ENCODE peak calls at places on chromosomes 7 and 10, in five cellular contexts. N is suprapubic skin, X is endothelial cell of umbilical vein, G is gastrocnemius medialis, O is prostate gland. U is an unnamed sample.
A peak's percentile ranks its signal among the peaks of the same experiment; 100 is the strongest.

GRCh38 chr7:2180081-2180480 is 52.7 kb downstream of the MAD1L1 start:
- DNase-seq in N (no peak), X (no peak), G (no peak), O (no peak), U (no peak)

GRCh38 chr7:38306914-38307313 is 33.5 kb upstream of the TARP start:
- DNase-seq in N (no peak), X (no peak), G (no peak), O (no peak), U (no peak)

GRCh38 chr7:117731455-117731854 is 141.8 kb downstream of the CTTNBP2 start:
- DNase-seq in N (no peak), X (no peak), G (no peak), O (no peak), U (no peak)

GRCh38 chr7:20199015-20199737 is 18.0 kb downstream of the MACC1 start:
- DNase-seq in N (peak; percentile 65), X (peak; percentile 83), G (no peak), O (no peak), U (no peak)

GRCh38 chr10:63467833-63468232 is 2.1 kb upstream of the JMJD1C start:
- DNase-seq in N (no peak), X (no peak), G (no peak), O (no peak), U (no peak)

GRCh38 chr7:85750454-85750949 is 563.6 kb upstream of the SEMA3D start:
- DNase-seq in N (no peak), X (peak; percentile 44), G (no peak), O (no peak), U (no peak)

GRCh38 chr10:43215758-43216455 is 51.0 kb downstream of the RASGEF1A start:
- DNase-seq in N (no peak), X (no peak), G (no peak), O (no peak), U (no peak)

GRCh38 chr7:30647589-30647988 is 34.7 kb downstream of the CRHR2 start:
- DNase-seq in N (no peak), X (no peak), G (no peak), O (no peak), U (no peak)

GRCh38 chr7:80403686-80404241 is 108.1 kb downstream of the GNAT3 start:
- DNase-seq in N (no peak), X (no peak), G (no peak), O (no peak), U (no peak)

GRCh38 chr7:36686499-36686898 is 37.8 kb downstream of the AOAH start:
- DNase-seq in N (no peak), X (no peak), G (no peak), O (no peak), U (no peak)

GRCh38 chr7:105577251-105577650 is 4.0 kb downstream of the EFCAB10 start:
- DNase-seq in N (no peak), X (no peak), G (no peak), O (no peak), U (no peak)

GRCh38 chr7:25672476-25672875 is 444.2 kb upstream of the NPVF start:
- DNase-seq in N (no peak), X (no peak), G (no peak), O (no peak), U (no peak)

GRCh38 chr7:155456772-155457543 is 971 bp upstream of the EN2 start:
- DNase-seq in N (no peak), X (peak; percentile 49), G (peak; percentile 24), O (peak; percentile 19), U (no peak)

GRCh38 chr7:22182139-22182538 is 174.8 kb downstream of the RAPGEF5 start:
- DNase-seq in N (no peak), X (no peak), G (no peak), O (no peak), U (no peak)

GRCh38 chr10:110548002-110548401 is 19.5 kb upstream of the SMC3 start:
- DNase-seq in N (no peak), X (no peak), G (no peak), O (no peak), U (no peak)

GRCh38 chr7:5691536-5692090 is 89.8 kb downstream of the RNF216 start:
- DNase-seq in N (no peak), X (no peak), G (no peak), O (no peak), U (no peak)

GRCh38 chr7:101940830-101941229 is 123.4 kb downstream of the CUX1 start:
- DNase-seq in N (no peak), X (no peak), G (no peak), O (peak; percentile 70), U (no peak)

GRCh38 chr10:93186631-93187030 is 112.9 kb downstream of the CYP26A1 start:
- DNase-seq in N (no peak), X (no peak), G (no peak), O (no peak), U (no peak)

GRCh38 chr7:45917658-45918057 is 3.4 kb downstream of the IGFBP3 start:
- DNase-seq in N (peak; percentile 87), X (peak; percentile 69), G (peak; percentile 46), O (peak; percentile 70), U (peak; percentile 96)

GRCh38 chr7:19101911-19102310 is 15.5 kb downstream of the TWIST1 start:
- DNase-seq in N (no peak), X (no peak), G (no peak), O (no peak), U (no peak)

DNA sequence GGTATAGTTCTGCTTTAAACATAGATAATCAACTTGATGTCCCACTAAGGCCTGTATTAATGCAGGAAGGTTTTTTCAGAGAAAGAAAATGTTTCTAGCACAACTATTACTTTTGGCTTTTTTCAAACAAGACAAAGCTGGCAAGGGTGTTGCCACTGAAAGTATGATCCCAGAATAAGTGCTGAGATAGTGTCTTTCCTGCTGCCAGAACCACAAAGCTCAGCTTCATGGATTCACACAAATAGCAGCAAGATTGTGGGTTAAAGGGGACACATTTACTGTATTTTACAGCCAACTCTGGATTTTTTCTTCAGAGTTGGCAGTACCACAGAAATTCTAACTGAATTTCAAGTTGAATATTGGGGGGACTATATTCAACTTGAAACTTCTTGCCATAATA is 4.3 kb downstream of the NCOA4 start:
- DNase-seq in N (no peak), X (no peak), G (no peak), O (no peak), U (no peak)
- H3K4me3 ChIP-seq in N (no peak overlapping the region), X (no peak overlapping the region), G (no peak overlapping the region), O (no peak overlapping the region), U (no peak overlapping the region)

DNA sequence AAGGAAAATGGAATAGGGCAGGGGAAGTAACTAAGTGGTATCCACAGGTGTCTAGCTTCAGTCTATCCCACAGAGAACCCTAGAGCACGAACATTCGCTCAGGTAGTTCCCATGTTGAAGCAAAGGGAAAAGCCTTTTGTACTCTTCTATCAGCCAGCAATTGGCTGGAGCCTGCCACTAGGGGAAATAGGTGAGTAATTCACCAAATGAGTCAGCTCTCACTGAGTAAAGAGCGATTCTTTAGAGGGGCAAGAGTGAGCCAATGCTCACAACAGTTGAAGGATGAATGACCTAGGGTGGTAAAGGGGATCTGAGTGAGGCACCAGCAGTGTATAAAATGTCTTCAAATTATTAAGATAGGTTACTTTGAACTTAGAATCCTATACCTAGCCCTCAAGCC is 94.1 kb upstream of the ZNF800 start:
- DNase-seq in N (no peak), X (no peak), G (no peak), O (no peak), U (no peak)
- TF ChIP-seq CTCF in N (no peak), X (no peak), G (no peak), O (no peak), U (no peak)

DNA sequence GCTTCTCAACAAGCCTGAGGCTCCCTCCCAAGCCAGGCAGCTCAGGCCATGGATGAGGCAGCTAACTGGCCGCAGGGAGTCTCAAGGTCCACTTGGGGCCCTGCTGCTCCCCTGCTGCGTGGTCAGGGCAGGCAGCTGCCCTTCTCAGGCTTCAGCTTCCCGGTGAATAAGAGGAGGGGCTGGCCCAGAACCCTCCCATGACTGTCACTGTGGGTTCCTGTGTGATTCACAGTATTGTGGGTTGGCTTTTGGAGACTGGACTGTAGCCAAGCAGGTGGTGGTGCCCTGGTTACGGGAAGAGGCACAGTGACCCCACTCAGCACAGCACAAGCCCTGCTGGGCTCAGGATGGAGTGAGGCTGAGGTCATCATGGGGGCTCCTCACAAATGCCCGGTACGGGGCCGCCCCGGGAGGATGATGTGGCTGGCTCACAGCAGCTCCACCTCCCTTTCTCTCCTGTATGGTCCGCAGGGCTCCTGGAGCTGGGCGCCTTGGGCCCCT is 189.8 kb downstream of the HECW1 start:
- DNase-seq in N (no peak), X (no peak), G (no peak), O (no peak), U (no peak)
- TF ChIP-seq POLR2A in N (no peak), X (no peak), G (no peak), O (no peak), U (no peak)

GRCh38 chr10:95286707-95287106 is 4.1 kb downstream of the PDLIM1 start:
- DNase-seq in N (no peak), X (no peak), G (peak; percentile 51), O (no peak), U (no peak)

GRCh38 chr10:95287281-95287680 is 3.5 kb downstream of the PDLIM1 start:
- DNase-seq in N (no peak), X (no peak), G (no peak), O (no peak), U (no peak)

GRCh38 chr10:95289003-95289920 is 1.5 kb downstream of the PDLIM1 start:
- DNase-seq in N (no peak), X (no peak), G (no peak), O (no peak), U (no peak)

GRCh38 chr10:95289921-95290421 is 832 bp downstream of the PDLIM1 start:
- DNase-seq in N (no peak), X (no peak), G (no peak), O (no peak), U (no peak)

DNA sequence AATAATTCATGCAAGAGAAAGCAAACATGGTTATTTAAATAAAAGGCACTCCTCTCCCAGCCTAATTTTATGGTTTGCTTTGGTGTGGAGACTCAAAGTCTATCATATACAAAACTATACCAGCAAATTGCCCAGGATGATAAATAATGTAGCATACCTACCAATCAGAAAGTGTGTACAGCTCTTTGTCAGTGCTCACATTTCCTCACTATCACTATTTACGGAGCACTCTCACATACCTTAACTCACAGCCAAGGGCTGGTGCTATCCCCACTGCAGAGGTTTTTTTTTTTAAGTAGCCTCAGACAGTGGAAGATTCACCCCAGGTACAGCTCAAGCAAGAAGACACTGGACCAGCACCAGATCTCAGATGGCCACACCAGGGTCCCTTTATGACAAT is 2.5 kb downstream of the PDLIM1 start:
- DNase-seq in N (no peak), X (no peak), G (no peak), O (no peak), U (no peak)
- H3K4me3 ChIP-seq in N (peak overlapping the region; percentile 87), X (no peak overlapping the region), G (peak overlapping the region; percentile 78), O (no peak overlapping the region), U (no peak overlapping the region)